ENCODE peak calls at places on chromosomes 5 and 9, in ten cellular contexts. U, Q, R, M, Y, W, N, E, T and C are unnamed samples.

GRCh38 chr9:35904966-35905781 is 828 bp upstream of the HRCT1 start:
- DNase-seq in U (no peak), Q (no peak), R (peak; percentile 41), M (no peak), Y (no peak), W (peak; percentile 70), N (no peak), E (no peak), T (no peak), C (no peak)

GRCh38 chr5:1385395-1386273 is 40.7 kb upstream of the CLPTM1L start:
- DNase-seq in U (peak; percentile 69), Q (peak; percentile 95), R (no peak), M (peak; percentile 81), Y (peak; percentile 94), W (peak; percentile 46), N (peak; percentile 81), E (peak; percentile 62), T (peak; percentile 95), C (peak; percentile 83)

GRCh38 chr9:90966475-90967150 is 165.0 kb downstream of the SYK start:
- DNase-seq in U (no peak), Q (no peak), R (no peak), M (no peak), Y (no peak), W (peak; percentile 58), N (no peak), E (no peak), T (no peak), C (peak; percentile 30)

GRCh38 chr9:26326473-26327044 is 566.0 kb downstream of the CAAP1 start:
- DNase-seq in U (peak; percentile 43), Q (no peak), R (peak; percentile 62), M (peak; percentile 7), Y (peak; percentile 24), W (peak; percentile 63), N (peak; percentile 52), E (peak; percentile 26), T (no peak), C (no peak)

GRCh38 chr9:4734150-4734549 is 6.9 kb downstream of the AK3 start:
- DNase-seq in U (no peak), Q (no peak), R (no peak), M (no peak), Y (no peak), W (no peak), N (no peak), E (no peak), T (no peak), C (no peak)

GRCh38 chr9:111966324-111966723 is 69.7 kb downstream of the UGCG start:
- DNase-seq in U (no peak), Q (no peak), R (no peak), M (no peak), Y (no peak), W (no peak), N (no peak), E (no peak), T (no peak), C (no peak)

GRCh38 chr5:68343421-68343826 is 127.9 kb downstream of the PIK3R1 start:
- DNase-seq in U (no peak), Q (no peak), R (peak; percentile 71), M (no peak), Y (peak; percentile 31), W (peak; percentile 94), N (no peak), E (peak; percentile 46), T (no peak), C (no peak)

GRCh38 chr9:127418037-127418471 is 6.1 kb upstream of the ZNF79 start:
- DNase-seq in U (no peak), Q (no peak), R (no peak), M (peak; percentile 21), Y (peak; percentile 50), W (peak; percentile 17), N (peak; percentile 51), E (no peak), T (no peak), C (peak; percentile 34)

GRCh38 chr5:141914154-141914743 is 9.4 kb upstream of the DELE1 start:
- DNase-seq in U (peak; percentile 59), Q (no peak), R (no peak), M (no peak), Y (peak; percentile 67), W (peak; percentile 25), N (peak; percentile 31), E (peak; percentile 25), T (no peak), C (peak; percentile 8)

GRCh38 chr5:167798427-167798826 is 493.0 kb upstream of the WWC1 start:
- DNase-seq in U (no peak), Q (no peak), R (no peak), M (no peak), Y (no peak), W (no peak), N (no peak), E (no peak), T (no peak), C (no peak)

GRCh38 chr9:114141553-114142548 is 13.5 kb upstream of the COL27A1 start:
- DNase-seq in U (no peak), Q (no peak), R (no peak), M (peak; percentile 30), Y (no peak), W (peak; percentile 40), N (no peak), E (no peak), T (no peak), C (no peak)

GRCh38 chr9:134423757-134424156 is 97.5 kb downstream of the RXRA start:
- DNase-seq in U (no peak), Q (no peak), R (no peak), M (no peak), Y (no peak), W (no peak), N (no peak), E (no peak), T (no peak), C (no peak)

GRCh38 chr5:91332267-91333044 is 50.7 kb downstream of the ARRDC3 start:
- DNase-seq in U (no peak), Q (no peak), R (no peak), M (no peak), Y (no peak), W (peak; percentile 92), N (no peak), E (no peak), T (no peak), C (no peak)

GRCh38 chr5:54534306-54534705 is 16.7 kb downstream of the SNX18 start:
- DNase-seq in U (no peak), Q (peak; percentile 50), R (no peak), M (no peak), Y (no peak), W (no peak), N (no peak), E (no peak), T (no peak), C (no peak)